ENCODE peak calls at places on chromosomes 11 and 22, in seven cellular contexts. J, I, Y, B, R, X and U are unnamed samples.

GRCh38 chr11:100687032-100687629 is at the start of gene ARHGAP42:
- DNase-seq in J (peak), R (no peak), B (peak), X (peak), I (peak), Y (peak), U (no peak)

GRCh38 chr11:88631497-88631896 is 294.0 kb upstream of the CTSC start:
- DNase-seq in B (no peak), Y (no peak), J (no peak), I (no peak), X (peak), R (no peak), U (no peak)

GRCh38 chr22:22168190-22168940 is 76.2 kb upstream of the VPREB1 start:
- DNase-seq in R (no peak), Y (peak), J (no peak), B (no peak), I (peak), X (peak), U (peak)

GRCh38 chr22:38612217-38613006 is 42.4 kb upstream of the DMC1 start:
- DNase-seq in X (no peak), R (no peak), Y (no peak), B (no peak), I (no peak), J (no peak), U (no peak)

GRCh38 chr11:1656670-1657069 is 27.1 kb downstream of the KRTAP5-5 start:
- DNase-seq in X (no peak), Y (no peak), I (no peak), R (no peak), J (no peak), B (peak), U (no peak)

GRCh38 chr22:37515902-37516301 is 3.3 kb downstream of the CARD10 start:
- DNase-seq in R (no peak), Y (no peak), B (no peak), I (no peak), X (no peak), J (no peak), U (no peak)

GRCh38 chr11:70028147-70028855 is 49.8 kb upstream of the ANO1 start:
- DNase-seq in J (no peak), X (no peak), R (no peak), I (no peak), Y (no peak), B (peak), U (no peak)

GRCh38 chr11:19633276-19633675 is 79.4 kb upstream of the NAV2 start:
- DNase-seq in I (peak), R (no peak), B (no peak), J (no peak), X (no peak), Y (no peak), U (no peak)

GRCh38 chr11:118929496-118930151 is 3.9 kb upstream of the BCL9L start:
- DNase-seq in J (peak), X (peak), R (no peak), I (peak), B (peak), Y (peak), U (peak)

GRCh38 chr11:86230921-86231320 is 13.6 kb upstream of the EED start:
- DNase-seq in I (no peak), J (no peak), Y (no peak), X (no peak), B (no peak), R (no peak), U (no peak)

GRCh38 chr22:47779474-47779873 is 1017.0 kb downstream of the TBC1D22A start:
- DNase-seq in R (no peak), X (no peak), I (no peak), J (no peak), Y (no peak), B (no peak), U (no peak)

GRCh38 chr11:117818036-117818858 is 6.3 kb downstream of the FXYD2 start:
- DNase-seq in B (no peak), R (no peak), Y (no peak), J (peak), I (no peak), X (no peak), U (no peak)

GRCh38 chr22:46391486-46392136 is 56.1 kb downstream of the TRMU start:
- DNase-seq in J (no peak), I (no peak), X (no peak), R (no peak), B (no peak), Y (no peak), U (no peak)

GRCh38 chr11:95505927-95506426 is 275.0 kb upstream of the SESN3 start:
- DNase-seq in Y (no peak), X (no peak), J (no peak), B (no peak), I (no peak), R (no peak), U (no peak)

GRCh38 chr11:12057299-12057980 is 49.0 kb upstream of the DKK3 start:
- DNase-seq in I (no peak), B (no peak), X (no peak), J (no peak), R (no peak), Y (no peak), U (no peak)

GRCh38 chr11:128324531-128325141 is 262.7 kb downstream of the ETS1 start:
- DNase-seq in X (no peak), B (no peak), Y (no peak), R (no peak), J (peak), I (no peak), U (peak)

GRCh38 chr11:29435421-29435820 is 581.4 kb downstream of the KCNA4 start:
- DNase-seq in R (no peak), B (no peak), I (no peak), X (no peak), J (no peak), Y (no peak), U (no peak)

GRCh38 chr11:64389851-64390250 is 30.9 kb downstream of the RPS6KA4 start:
- DNase-seq in X (no peak), R (no peak), Y (no peak), I (no peak), B (no peak), J (no peak), U (no peak)

GRCh38 chr22:47032091-47032943 is 269.9 kb downstream of the TBC1D22A start:
- DNase-seq in Y (no peak), J (no peak), B (no peak), X (no peak), R (no peak), I (no peak), U (no peak)

GRCh38 chr22:16949561-16949960 is 58.5 kb downstream of the GAB4 start:
- DNase-seq in Y (no peak), J (peak), X (no peak), B (no peak), I (no peak), R (no peak), U (no peak)

GRCh38 chr22:30280495-30280894 is 8.8 kb downstream of the CASTOR1 start:
- DNase-seq in X (no peak), R (no peak), B (no peak), I (no peak), J (no peak), Y (no peak), U (no peak)

GRCh38 chr11:45635907-45636306 is 29.5 kb downstream of the CHST1 start:
- DNase-seq in J (no peak), X (no peak), B (no peak), Y (no peak), I (no peak), R (no peak), U (no peak)

GRCh38 chr11:100799445-100799844 is 112.4 kb downstream of the ARHGAP42 start:
- DNase-seq in Y (no peak), J (no peak), I (no peak), R (no peak), X (no peak), B (no peak), U (no peak)

GRCh38 chr11:1422481-1422880 is 32.7 kb downstream of the BRSK2 start:
- DNase-seq in I (no peak), B (no peak), R (no peak), J (no peak), X (peak), Y (no peak), U (no peak)

GRCh38 chr11:123544631-123545375 is 109.6 kb downstream of the SCN3B start:
- DNase-seq in J (no peak), X (no peak), B (no peak), I (peak), R (no peak), Y (no peak), U (no peak)